ENCODE peak calls at places on chromosomes 6 and 20, in ten cellular contexts. M, K, C, O, N, B, Y, G, J and P are unnamed samples.

GRCh38 chr20:6590891-6591679 is 176.4 kb upstream of the BMP2 start:
- DNase-seq in M (no peak), K (no peak), C (no peak), O (no peak), N (peak; percentile 99), B (no peak), Y (no peak), G (peak; percentile 63), J (no peak), P (no peak)

GRCh38 chr20:14055127-14055742 is 59.9 kb downstream of the MACROD2 start:
- DNase-seq in M (no peak), K (no peak), C (no peak), O (no peak), N (peak; percentile 66), B (peak; percentile 55), Y (no peak), G (peak; percentile 72), J (no peak), P (peak; percentile 75)

GRCh38 chr6:85462673-85463072 is 12.8 kb downstream of the NT5E start:
- DNase-seq in M (no peak), K (no peak), C (no peak), O (no peak), N (no peak), B (no peak), Y (no peak), G (no peak), J (no peak), P (no peak)

GRCh38 chr6:1039191-1039590 is 272.7 kb upstream of the FOXQ1 start:
- DNase-seq in M (no peak), K (no peak), C (no peak), O (no peak), N (peak; percentile 74), B (no peak), Y (no peak), G (no peak), J (no peak), P (no peak)

GRCh38 chr6:14681699-14682487 is 564.0 kb upstream of the JARID2 start:
- DNase-seq in M (no peak), K (no peak), C (no peak), O (no peak), N (no peak), B (no peak), Y (no peak), G (no peak), J (no peak), P (no peak)

GRCh38 chr6:134701301-134701700 is 248.6 kb downstream of the ALDH8A1 start:
- DNase-seq in M (no peak), K (no peak), C (no peak), O (no peak), N (no peak), B (no peak), Y (no peak), G (no peak), J (no peak), P (no peak)

GRCh38 chr6:82025271-82025670 is 222.3 kb downstream of the IBTK start:
- DNase-seq in M (no peak), K (no peak), C (no peak), O (no peak), N (no peak), B (no peak), Y (no peak), G (no peak), J (no peak), P (no peak)

GRCh38 chr20:46021361-46022359 is 7.4 kb upstream of the SLC12A5 start:
- DNase-seq in M (no peak), K (no peak), C (no peak), O (peak; percentile 94), N (no peak), B (peak; percentile 93), Y (no peak), G (no peak), J (no peak), P (peak; percentile 51)

GRCh38 chr6:89786970-89787369 is 32.6 kb downstream of the MDN1 start:
- DNase-seq in M (no peak), K (no peak), C (no peak), O (no peak), N (no peak), B (no peak), Y (no peak), G (no peak), J (no peak), P (no peak)

GRCh38 chr6:97705568-97705967 is 422.6 kb upstream of the MMS22L start:
- DNase-seq in M (no peak), K (no peak), C (no peak), O (no peak), N (peak; percentile 25), B (peak; percentile 8), Y (no peak), G (no peak), J (no peak), P (peak; percentile 3)

GRCh38 chr6:101398716-101399626 is 5.5 kb downstream of the GRIK2 start:
- DNase-seq in M (no peak), K (no peak), C (no peak), O (no peak), N (no peak), B (no peak), Y (no peak), G (no peak), J (no peak), P (no peak)

GRCh38 chr20:3115190-3116107 is 30.9 kb upstream of the AVP start:
- DNase-seq in M (no peak), K (peak; percentile 53), C (no peak), O (peak; percentile 56), N (peak; percentile 36), B (peak; percentile 57), Y (no peak), G (peak; percentile 41), J (no peak), P (peak; percentile 50)

GRCh38 chr20:59955131-59955796 is 3.0 kb upstream of the CDH26 start:
- DNase-seq in M (no peak), K (no peak), C (no peak), O (peak; percentile 42), N (no peak), B (no peak), Y (no peak), G (no peak), J (no peak), P (peak; percentile 16)

GRCh38 chr20:9172908-9173307 is 104.0 kb downstream of the PLCB4 start:
- DNase-seq in M (no peak), K (no peak), C (no peak), O (no peak), N (no peak), B (no peak), Y (no peak), G (peak; percentile 54), J (no peak), P (no peak)

GRCh38 chr20:51428451-51429143 is 113.9 kb downstream of the NFATC2 start:
- DNase-seq in M (no peak), K (peak; percentile 67), C (peak; percentile 40), O (no peak), N (no peak), B (no peak), Y (no peak), G (no peak), J (no peak), P (no peak)

GRCh38 chr6:32147401-32148132 is 4.2 kb downstream of the PRRT1 start:
- DNase-seq in M (no peak), K (no peak), C (no peak), O (no peak), N (no peak), B (no peak), Y (no peak), G (no peak), J (no peak), P (no peak)

GRCh38 chr6:41306187-41306854 is 19.8 kb upstream of the TREM1 start:
- DNase-seq in M (no peak), K (no peak), C (no peak), O (peak; percentile 60), N (peak; percentile 64), B (peak; percentile 36), Y (no peak), G (peak; percentile 29), J (no peak), P (peak; percentile 69)

GRCh38 chr6:20771427-20771826 is 237.2 kb downstream of the CDKAL1 start:
- DNase-seq in M (no peak), K (no peak), C (no peak), O (no peak), N (no peak), B (peak; percentile 0), Y (no peak), G (no peak), J (no peak), P (no peak)
- H3K4me3 ChIP-seq in M (no peak overlapping the region), K (no peak overlapping the region), C (no peak overlapping the region), O (no peak overlapping the region), N (no peak overlapping the region), B (no peak overlapping the region), Y (no peak overlapping the region), G (no peak overlapping the region), J (no peak overlapping the region), P (no peak overlapping the region)

DNA sequence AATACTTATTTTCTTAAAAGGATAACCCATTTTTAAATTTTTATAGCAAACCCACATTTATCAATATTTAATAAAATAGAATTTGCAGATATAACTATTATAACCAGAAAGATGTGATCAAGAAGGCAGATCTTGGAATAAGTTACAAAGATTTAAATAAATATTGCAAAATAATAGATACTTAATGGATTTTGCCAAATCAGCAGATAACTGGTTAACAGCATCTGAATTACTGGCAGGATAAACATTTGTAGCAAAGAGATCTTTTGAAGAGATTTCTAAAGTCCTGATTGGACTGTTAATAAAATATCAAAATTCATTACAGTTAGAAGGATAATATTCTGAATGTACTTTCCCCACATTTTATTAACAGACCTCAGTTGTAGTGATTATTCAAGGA is 144.2 kb downstream of the PDSS2 start:
- DNase-seq in M (no peak), K (no peak), C (no peak), O (no peak), N (no peak), B (no peak), Y (no peak), G (no peak), J (no peak), P (no peak)
- H3K4me3 ChIP-seq in M (no peak overlapping the region), K (no peak overlapping the region), C (no peak overlapping the region), O (no peak overlapping the region), N (no peak overlapping the region), B (no peak overlapping the region), Y (no peak overlapping the region), G (no peak overlapping the region), J (no peak overlapping the region), P (no peak overlapping the region)

GRCh38 chr6:26044140-26045045 is 42.8 kb upstream of the HFE start:
- DNase-seq in M (no peak), K (peak; percentile 26), C (peak; percentile 44), O (no peak), N (no peak), B (no peak), Y (peak; percentile 69), G (no peak), J (peak; percentile 51), P (peak; percentile 67)
- H3K4me3 ChIP-seq in M (peak overlapping the region; percentile 59), K (peak overlapping the region; percentile 68), C (peak overlapping the region; percentile 67), O (no peak overlapping the region), N (peak overlapping the region; percentile 47), B (peak overlapping the region; percentile 44), Y (peak overlapping the region; percentile 55), G (peak overlapping the region; percentile 44), J (peak overlapping the region; percentile 48), P (peak overlapping the region; percentile 78)

DNA sequence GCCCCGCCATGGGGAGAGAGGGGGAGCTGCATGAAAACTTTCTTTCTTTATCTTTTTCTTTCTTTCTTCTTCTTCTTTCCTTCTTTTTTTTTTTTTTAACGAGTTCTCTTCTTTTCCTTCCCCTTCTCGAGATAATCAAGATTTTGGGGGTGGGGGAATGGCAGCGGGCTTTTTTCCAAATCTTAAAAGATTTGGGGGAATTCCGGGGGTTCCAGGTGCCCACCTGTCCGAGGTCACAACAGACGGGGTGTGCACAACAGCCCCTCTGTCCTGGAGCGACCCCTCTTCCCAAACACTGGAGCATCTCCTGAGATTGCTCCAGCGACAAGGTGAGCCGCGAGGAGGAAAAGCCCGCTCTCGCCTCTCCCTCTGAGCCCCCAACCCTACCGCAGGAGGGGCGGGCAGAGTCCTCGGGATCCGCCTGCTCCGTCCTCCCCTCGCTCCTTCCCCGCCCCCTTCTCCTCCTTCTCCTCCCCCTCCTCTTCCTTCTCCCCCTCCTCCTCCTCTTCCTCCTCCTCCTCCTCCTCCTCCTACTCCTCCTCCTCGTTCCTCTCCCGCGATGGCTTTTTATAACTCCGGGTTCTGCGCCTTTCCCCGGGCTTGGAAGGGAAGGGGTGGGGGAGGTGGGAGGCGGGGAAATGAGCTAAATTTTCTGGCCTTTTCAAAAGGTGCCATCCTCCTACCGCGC is 694 bp upstream of the KCNB1 start:
- DNase-seq in M (no peak), K (no peak), C (no peak), O (peak; percentile 64), N (no peak), B (no peak), Y (no peak), G (no peak), J (no peak), P (no peak)
- H3K4me3 ChIP-seq in M (peak overlapping the region; percentile 55), K (peak overlapping the region; percentile 55), C (peak overlapping the region; percentile 67), O (peak overlapping the region; percentile 70), N (no peak overlapping the region), B (peak overlapping the region; percentile 49), Y (no peak overlapping the region), G (peak overlapping the region; percentile 23), J (no peak overlapping the region), P (no peak overlapping the region)